ENCODE peak calls at places on chromosomes 4 and X, in six cellular contexts. One of them, this sample, is unnamed.

GRCh38 chr4:129474698-129475097 is 378.7 kb downstream of the C4orf33 start:
- DNase-seq in GM03348: no peak
- DNase-seq in osteoblast: no peak
- DNase-seq in stomach: no peak
- DNase-seq in activated CD8-positive, alpha-beta T cell treated with anti-CD3 and anti-CD28 coated beads, Interleukin-2, amount 10 ng/mL, durations not matched to agents 7 days and 5 days: no peak
- DNase-seq in tibial nerve: no peak
- DNase-seq in this sample: no peak

GRCh38 chrX:111262086-111262485 is 8.2 kb downstream of the CAPN6 start:
- DNase-seq in GM03348: peak; percentile 7
- DNase-seq in stomach: no peak
- DNase-seq in tibial nerve: no peak
- DNase-seq in activated CD8-positive, alpha-beta T cell treated with anti-CD3 and anti-CD28 coated beads, Interleukin-2, amount 10 ng/mL, durations not matched to agents 7 days and 5 days: no peak
- DNase-seq in osteoblast: no peak
- DNase-seq in this sample: no peak

GRCh38 chr4:152010680-152011079 is 249.9 kb upstream of the GATB start:
- DNase-seq in GM03348: no peak
- DNase-seq in stomach: no peak
- DNase-seq in tibial nerve: no peak
- DNase-seq in activated CD8-positive, alpha-beta T cell treated with anti-CD3 and anti-CD28 coated beads, Interleukin-2, amount 10 ng/mL, durations not matched to agents 7 days and 5 days: peak; percentile 50
- DNase-seq in osteoblast: no peak
- DNase-seq in this sample: peak; percentile 67

GRCh38 chr4:102665527-102665926 is 95.2 kb downstream of the MANBA start:
- DNase-seq in GM03348: no peak
- DNase-seq in stomach: no peak
- DNase-seq in activated CD8-positive, alpha-beta T cell treated with anti-CD3 and anti-CD28 coated beads, Interleukin-2, amount 10 ng/mL, durations not matched to agents 7 days and 5 days: no peak
- DNase-seq in tibial nerve: no peak
- DNase-seq in osteoblast: peak; percentile 78
- DNase-seq in this sample: no peak

GRCh38 chrX:37755073-37755472 is 24.8 kb upstream of the CYBB start:
- DNase-seq in GM03348: no peak
- DNase-seq in osteoblast: no peak
- DNase-seq in stomach: no peak
- DNase-seq in tibial nerve: no peak
- DNase-seq in activated CD8-positive, alpha-beta T cell treated with anti-CD3 and anti-CD28 coated beads, Interleukin-2, amount 10 ng/mL, durations not matched to agents 7 days and 5 days: peak; percentile 51
- DNase-seq in this sample: peak; percentile 78

GRCh38 chr4:101020956-101021355 is 326.4 kb downstream of the PPP3CA start:
- DNase-seq in activated CD8-positive, alpha-beta T cell treated with anti-CD3 and anti-CD28 coated beads, Interleukin-2, amount 10 ng/mL, durations not matched to agents 7 days and 5 days: peak; percentile 25
- DNase-seq in osteoblast: no peak
- DNase-seq in tibial nerve: no peak
- DNase-seq in stomach: no peak
- DNase-seq in GM03348: peak; percentile 30
- DNase-seq in this sample: no peak

GRCh38 chrX:477441-478012 is 90.8 kb upstream of the PPP2R3B start:
- DNase-seq in osteoblast: peak; percentile 38
- DNase-seq in GM03348: no peak
- DNase-seq in activated CD8-positive, alpha-beta T cell treated with anti-CD3 and anti-CD28 coated beads, Interleukin-2, amount 10 ng/mL, durations not matched to agents 7 days and 5 days: no peak
- DNase-seq in tibial nerve: no peak
- DNase-seq in stomach: no peak
- DNase-seq in this sample: no peak

GRCh38 chr4:73450398-73451004 is 14.5 kb downstream of the AFP start:
- DNase-seq in tibial nerve: no peak
- DNase-seq in stomach: no peak
- DNase-seq in GM03348: peak; percentile 74
- DNase-seq in activated CD8-positive, alpha-beta T cell treated with anti-CD3 and anti-CD28 coated beads, Interleukin-2, amount 10 ng/mL, durations not matched to agents 7 days and 5 days: no peak
- DNase-seq in osteoblast: peak; percentile 39
- DNase-seq in this sample: no peak

GRCh38 chrX:68719181-68719903 is 71.9 kb downstream of the STARD8 start:
- DNase-seq in tibial nerve: no peak
- DNase-seq in osteoblast: peak; percentile 21
- DNase-seq in GM03348: no peak
- DNase-seq in stomach: peak; percentile 17
- DNase-seq in activated CD8-positive, alpha-beta T cell treated with anti-CD3 and anti-CD28 coated beads, Interleukin-2, amount 10 ng/mL, durations not matched to agents 7 days and 5 days: no peak
- DNase-seq in this sample: no peak

GRCh38 chrX:118495958-118496762 is 545 bp downstream of the DOCK11 start:
- DNase-seq in stomach: peak; percentile 63
- DNase-seq in osteoblast: peak; percentile 76
- DNase-seq in GM03348: peak; percentile 19
- DNase-seq in tibial nerve: peak; percentile 39
- DNase-seq in activated CD8-positive, alpha-beta T cell treated with anti-CD3 and anti-CD28 coated beads, Interleukin-2, amount 10 ng/mL, durations not matched to agents 7 days and 5 days: peak; percentile 89
- DNase-seq in this sample: peak; percentile 82

GRCh38 chr4:152705918-152706317 is 26.1 kb upstream of the TMEM154 start:
- DNase-seq in osteoblast: no peak
- DNase-seq in tibial nerve: no peak
- DNase-seq in GM03348: no peak
- DNase-seq in activated CD8-positive, alpha-beta T cell treated with anti-CD3 and anti-CD28 coated beads, Interleukin-2, amount 10 ng/mL, durations not matched to agents 7 days and 5 days: no peak
- DNase-seq in stomach: no peak
- DNase-seq in this sample: no peak

GRCh38 chrX:140393507-140393906 is 111.4 kb downstream of the SOX3 start:
- DNase-seq in activated CD8-positive, alpha-beta T cell treated with anti-CD3 and anti-CD28 coated beads, Interleukin-2, amount 10 ng/mL, durations not matched to agents 7 days and 5 days: no peak
- DNase-seq in stomach: no peak
- DNase-seq in tibial nerve: no peak
- DNase-seq in GM03348: no peak
- DNase-seq in osteoblast: no peak
- DNase-seq in this sample: no peak

GRCh38 chr4:186298034-186298647 is 32.2 kb downstream of the F11 start:
- DNase-seq in osteoblast: no peak
- DNase-seq in stomach: no peak
- DNase-seq in GM03348: no peak
- DNase-seq in activated CD8-positive, alpha-beta T cell treated with anti-CD3 and anti-CD28 coated beads, Interleukin-2, amount 10 ng/mL, durations not matched to agents 7 days and 5 days: no peak
- DNase-seq in tibial nerve: no peak
- DNase-seq in this sample: no peak

GRCh38 chrX:129737921-129738320 is 858 bp upstream of the XPNPEP2 start:
- DNase-seq in tibial nerve: no peak
- DNase-seq in stomach: no peak
- DNase-seq in activated CD8-positive, alpha-beta T cell treated with anti-CD3 and anti-CD28 coated beads, Interleukin-2, amount 10 ng/mL, durations not matched to agents 7 days and 5 days: no peak
- DNase-seq in osteoblast: peak; percentile 93
- DNase-seq in GM03348: peak; percentile 51
- DNase-seq in this sample: no peak

GRCh38 chr4:105191621-105192210 is 45.0 kb downstream of the TET2 start:
- DNase-seq in stomach: no peak
- DNase-seq in osteoblast: no peak
- DNase-seq in GM03348: peak; percentile 11
- DNase-seq in activated CD8-positive, alpha-beta T cell treated with anti-CD3 and anti-CD28 coated beads, Interleukin-2, amount 10 ng/mL, durations not matched to agents 7 days and 5 days: no peak
- DNase-seq in tibial nerve: no peak
- DNase-seq in this sample: no peak

GRCh38 chr4:120893314-120893713 is 29.2 kb downstream of the PRDM5 start:
- DNase-seq in osteoblast: no peak
- DNase-seq in activated CD8-positive, alpha-beta T cell treated with anti-CD3 and anti-CD28 coated beads, Interleukin-2, amount 10 ng/mL, durations not matched to agents 7 days and 5 days: no peak
- DNase-seq in stomach: no peak
- DNase-seq in GM03348: no peak
- DNase-seq in tibial nerve: no peak
- DNase-seq in this sample: no peak

GRCh38 chrX:41723305-41723704 is 676 bp upstream of the GPR82 start:
- DNase-seq in osteoblast: no peak
- DNase-seq in GM03348: peak; percentile 22
- DNase-seq in activated CD8-positive, alpha-beta T cell treated with anti-CD3 and anti-CD28 coated beads, Interleukin-2, amount 10 ng/mL, durations not matched to agents 7 days and 5 days: no peak
- DNase-seq in tibial nerve: no peak
- DNase-seq in stomach: no peak
- DNase-seq in this sample: no peak

GRCh38 chr4:6620296-6620695 is 20.2 kb upstream of the MRFAP1 start:
- DNase-seq in tibial nerve: no peak
- DNase-seq in GM03348: no peak
- DNase-seq in osteoblast: peak; percentile 63
- DNase-seq in stomach: no peak
- DNase-seq in activated CD8-positive, alpha-beta T cell treated with anti-CD3 and anti-CD28 coated beads, Interleukin-2, amount 10 ng/mL, durations not matched to agents 7 days and 5 days: no peak
- DNase-seq in this sample: no peak

GRCh38 chr4:102620697-102621497 is 119.7 kb downstream of the NFKB1 start:
- DNase-seq in osteoblast: peak; percentile 35
- DNase-seq in activated CD8-positive, alpha-beta T cell treated with anti-CD3 and anti-CD28 coated beads, Interleukin-2, amount 10 ng/mL, durations not matched to agents 7 days and 5 days: no peak
- DNase-seq in stomach: peak; percentile 58
- DNase-seq in GM03348: peak; percentile 77
- DNase-seq in tibial nerve: no peak
- DNase-seq in this sample: peak; percentile 24

GRCh38 chr4:113435893-113436292 is 325.6 kb downstream of the CAMK2D start:
- DNase-seq in activated CD8-positive, alpha-beta T cell treated with anti-CD3 and anti-CD28 coated beads, Interleukin-2, amount 10 ng/mL, durations not matched to agents 7 days and 5 days: no peak
- DNase-seq in osteoblast: peak; percentile 50
- DNase-seq in stomach: no peak
- DNase-seq in tibial nerve: peak; percentile 70
- DNase-seq in GM03348: peak; percentile 63
- DNase-seq in this sample: no peak

GRCh38 chr4:184400375-184400870 is 73.9 kb downstream of the IRF2 start:
- DNase-seq in osteoblast: peak; percentile 91
- DNase-seq in activated CD8-positive, alpha-beta T cell treated with anti-CD3 and anti-CD28 coated beads, Interleukin-2, amount 10 ng/mL, durations not matched to agents 7 days and 5 days: no peak
- DNase-seq in GM03348: peak; percentile 74
- DNase-seq in tibial nerve: peak; percentile 36
- DNase-seq in stomach: no peak
- DNase-seq in this sample: no peak

GRCh38 chr4:182913621-182914020 is 3.6 kb downstream of the DCTD start:
- DNase-seq in GM03348: no peak
- DNase-seq in osteoblast: no peak
- DNase-seq in tibial nerve: no peak
- DNase-seq in stomach: no peak
- DNase-seq in activated CD8-positive, alpha-beta T cell treated with anti-CD3 and anti-CD28 coated beads, Interleukin-2, amount 10 ng/mL, durations not matched to agents 7 days and 5 days: no peak
- DNase-seq in this sample: no peak

GRCh38 chrX:154751121-154751668 is 318 bp upstream of the GAB3 start:
- DNase-seq in GM03348: no peak
- DNase-seq in stomach: no peak
- DNase-seq in activated CD8-positive, alpha-beta T cell treated with anti-CD3 and anti-CD28 coated beads, Interleukin-2, amount 10 ng/mL, durations not matched to agents 7 days and 5 days: no peak
- DNase-seq in tibial nerve: no peak
- DNase-seq in osteoblast: no peak
- DNase-seq in this sample: peak; percentile 65

GRCh38 chr4:166458756-166459155 is 585.7 kb downstream of the TLL1 start:
- DNase-seq in stomach: no peak
- DNase-seq in osteoblast: peak; percentile 90
- DNase-seq in GM03348: no peak
- DNase-seq in activated CD8-positive, alpha-beta T cell treated with anti-CD3 and anti-CD28 coated beads, Interleukin-2, amount 10 ng/mL, durations not matched to agents 7 days and 5 days: no peak
- DNase-seq in tibial nerve: no peak
- DNase-seq in this sample: no peak

GRCh38 chr4:78799551-78800495 is 23.7 kb downstream of the BMP2K start:
- DNase-seq in tibial nerve: no peak
- DNase-seq in GM03348: no peak
- DNase-seq in activated CD8-positive, alpha-beta T cell treated with anti-CD3 and anti-CD28 coated beads, Interleukin-2, amount 10 ng/mL, durations not matched to agents 7 days and 5 days: no peak
- DNase-seq in stomach: no peak
- DNase-seq in osteoblast: no peak
- DNase-seq in this sample: no peak

GRCh38 chr4:69830529-69831269 is 29.2 kb downstream of the SULT1E1 start:
- DNase-seq in osteoblast: no peak
- DNase-seq in activated CD8-positive, alpha-beta T cell treated with anti-CD3 and anti-CD28 coated beads, Interleukin-2, amount 10 ng/mL, durations not matched to agents 7 days and 5 days: no peak
- DNase-seq in tibial nerve: no peak
- DNase-seq in GM03348: no peak
- DNase-seq in stomach: peak; percentile 47
- DNase-seq in this sample: no peak

GRCh38 chr4:87103691-87104187 is 116.7 kb downstream of the KLHL8 start:
- DNase-seq in tibial nerve: no peak
- DNase-seq in stomach: no peak
- DNase-seq in GM03348: peak; percentile 47
- DNase-seq in activated CD8-positive, alpha-beta T cell treated with anti-CD3 and anti-CD28 coated beads, Interleukin-2, amount 10 ng/mL, durations not matched to agents 7 days and 5 days: no peak
- DNase-seq in osteoblast: no peak
- DNase-seq in this sample: no peak

GRCh38 chr4:99755223-99755944 is 61.2 kb upstream of the DAPP1 start:
- DNase-seq in osteoblast: no peak
- DNase-seq in activated CD8-positive, alpha-beta T cell treated with anti-CD3 and anti-CD28 coated beads, Interleukin-2, amount 10 ng/mL, durations not matched to agents 7 days and 5 days: no peak
- DNase-seq in GM03348: no peak
- DNase-seq in tibial nerve: no peak
- DNase-seq in stomach: no peak
- DNase-seq in this sample: no peak

This sample was measured in DND-41.